ENCODE peak calls at places on chromosomes 2 and 18, in seven cellular contexts. P is SK-N-DZ; M is effector CD8-positive, alpha-beta T cell; E is T-helper 2 cell; Z is HT-29; F is T-cell; L is psoas muscle. X is an unnamed sample.

GRCh38 chr18:79747156-79747845 is 50.4 kb upstream of the KCNG2 start:
- DNase-seq in P (no peak), M (no peak), E (no peak), Z (no peak), F (no peak), L (no peak), X (no peak)

GRCh38 chr2:219454217-219454616 is 19.6 kb downstream of the SPEG start:
- DNase-seq in P (no peak), M (no peak), E (no peak), Z (no peak), F (no peak), L (no peak), X (no peak)

GRCh38 chr2:10211822-10212438 is 89.4 kb downstream of the RRM2 start:
- DNase-seq in P (no peak), M (no peak), E (no peak), Z (no peak), F (no peak), L (no peak), X (no peak)

GRCh38 chr2:95077521-95077807 is 44.1 kb downstream of the MRPS5 start:
- DNase-seq in P (no peak), M (no peak), E (no peak), Z (peak; percentile 51), F (no peak), L (no peak), X (peak; percentile 40)

GRCh38 chr2:121804340-121804739 is 48.9 kb downstream of the TSN start:
- DNase-seq in P (peak; percentile 16), M (no peak), E (no peak), Z (no peak), F (no peak), L (no peak), X (no peak)

GRCh38 chr18:54958711-54959625 is at the start of gene CCDC68:
- DNase-seq in P (no peak), M (no peak), E (no peak), Z (peak; percentile 60), F (no peak), L (peak; percentile 58), X (peak; percentile 68)

GRCh38 chr18:73279499-73279898 is 411.7 kb upstream of the NETO1 start:
- DNase-seq in P (no peak), M (no peak), E (no peak), Z (no peak), F (no peak), L (no peak), X (peak; percentile 41)

GRCh38 chr18:50573679-50574078 is 13.8 kb downstream of the MAPK4 start:
- DNase-seq in P (no peak), M (no peak), E (no peak), Z (no peak), F (no peak), L (no peak), X (peak; percentile 2)

GRCh38 chr2:217316743-217317142 is 456.9 kb upstream of the TNP1 start:
- DNase-seq in P (no peak), M (no peak), E (no peak), Z (no peak), F (no peak), L (no peak), X (peak; percentile 34)

GRCh38 chr2:8779795-8780194 is 57.6 kb downstream of the KIDINS220 start:
- DNase-seq in P (no peak), M (no peak), E (no peak), Z (no peak), F (no peak), L (no peak), X (no peak)

GRCh38 chr2:239459581-239459980 is 58.8 kb upstream of the HDAC4 start:
- DNase-seq in P (no peak), M (no peak), E (no peak), Z (no peak), F (no peak), L (no peak), X (no peak)

GRCh38 chr2:233058717-233059546 is 1.2 kb upstream of the INPP5D start:
- DNase-seq in P (no peak), M (no peak), E (no peak), Z (no peak), F (no peak), L (no peak), X (no peak)

GRCh38 chr2:63665806-63666205 is 77.0 kb downstream of the MDH1 start:
- DNase-seq in P (no peak), M (no peak), E (no peak), Z (no peak), F (no peak), L (no peak), X (no peak)

X was measured in PC-3.